ENCODE peak calls at places on chromosomes 11 and 22, in ten cellular contexts. One of them, this sample, is unnamed. For H3K9me3, the result is how much of the 10 kb centered on the place peaks cover.

GRCh38 chr11:118699508-118700220 is 20.2 kb upstream of the TREH start:
- DNase-seq in body of pancreas: no peak
- DNase-seq in CD8-positive, alpha-beta T cell: peak
- DNase-seq in HAP-1: no peak
- DNase-seq in A549: no peak
- DNase-seq in mesenchymal stem cell: no peak
- DNase-seq in lower lobe of right lung: no peak
- DNase-seq in mucosa of descending colon: no peak
- DNase-seq in naive thymus-derived CD4-positive, alpha-beta T cell: peak
- DNase-seq in heart left ventricle: no peak
- DNase-seq in this sample: no peak

GRCh38 chr11:62602141-62603071 is 741 bp upstream of the MTA2 start:
- DNase-seq in body of pancreas: peak
- DNase-seq in CD8-positive, alpha-beta T cell: no peak
- DNase-seq in HAP-1: peak
- DNase-seq in A549: no peak
- DNase-seq in mesenchymal stem cell: no peak
- DNase-seq in lower lobe of right lung: peak
- DNase-seq in mucosa of descending colon: peak
- DNase-seq in naive thymus-derived CD4-positive, alpha-beta T cell: no peak
- DNase-seq in heart left ventricle: peak
- DNase-seq in this sample: peak

GRCh38 chr11:27201454-27202302 is 161.1 kb downstream of the BBOX1 start:
- DNase-seq in body of pancreas: peak
- DNase-seq in CD8-positive, alpha-beta T cell: no peak
- DNase-seq in HAP-1: peak
- DNase-seq in A549: peak
- DNase-seq in mesenchymal stem cell: peak
- DNase-seq in lower lobe of right lung: peak
- DNase-seq in mucosa of descending colon: peak
- DNase-seq in naive thymus-derived CD4-positive, alpha-beta T cell: no peak
- DNase-seq in heart left ventricle: peak
- DNase-seq in this sample: no peak

GRCh38 chr22:37288521-37288920 is 6.2 kb downstream of the CYTH4 start:
- DNase-seq in body of pancreas: no peak
- DNase-seq in CD8-positive, alpha-beta T cell: no peak
- DNase-seq in HAP-1: no peak
- DNase-seq in A549: no peak
- DNase-seq in mesenchymal stem cell: no peak
- DNase-seq in lower lobe of right lung: no peak
- DNase-seq in mucosa of descending colon: no peak
- DNase-seq in naive thymus-derived CD4-positive, alpha-beta T cell: no peak
- DNase-seq in heart left ventricle: no peak
- DNase-seq in this sample: no peak

GRCh38 chr11:63573881-63574855 is 11.0 kb upstream of the PLAAT2 start:
- DNase-seq in body of pancreas: no peak
- DNase-seq in CD8-positive, alpha-beta T cell: no peak
- DNase-seq in HAP-1: no peak
- DNase-seq in A549: no peak
- DNase-seq in mesenchymal stem cell: peak
- DNase-seq in lower lobe of right lung: no peak
- DNase-seq in mucosa of descending colon: peak
- DNase-seq in naive thymus-derived CD4-positive, alpha-beta T cell: peak
- DNase-seq in heart left ventricle: peak
- DNase-seq in this sample: no peak

GRCh38 chr11:132623496-132623895 is 908.8 kb downstream of the OPCML start:
- DNase-seq in body of pancreas: no peak
- DNase-seq in CD8-positive, alpha-beta T cell: no peak
- DNase-seq in HAP-1: no peak
- DNase-seq in A549: no peak
- DNase-seq in mesenchymal stem cell: no peak
- DNase-seq in lower lobe of right lung: no peak
- DNase-seq in mucosa of descending colon: no peak
- DNase-seq in naive thymus-derived CD4-positive, alpha-beta T cell: no peak
- DNase-seq in heart left ventricle: no peak
- DNase-seq in this sample: no peak

GRCh38 chr11:123111465-123111864 is 49.5 kb upstream of the HSPA8 start:
- DNase-seq in body of pancreas: no peak
- DNase-seq in CD8-positive, alpha-beta T cell: no peak
- DNase-seq in HAP-1: peak
- DNase-seq in A549: peak
- DNase-seq in mesenchymal stem cell: peak
- DNase-seq in lower lobe of right lung: no peak
- DNase-seq in mucosa of descending colon: no peak
- DNase-seq in naive thymus-derived CD4-positive, alpha-beta T cell: peak
- DNase-seq in heart left ventricle: no peak
- DNase-seq in this sample: peak

GRCh38 chr22:23501244-23501643 is 78.8 kb downstream of the IGLL1 start:
- DNase-seq in body of pancreas: no peak
- DNase-seq in CD8-positive, alpha-beta T cell: no peak
- DNase-seq in HAP-1: no peak
- DNase-seq in A549: no peak
- DNase-seq in mesenchymal stem cell: no peak
- DNase-seq in lower lobe of right lung: peak
- DNase-seq in mucosa of descending colon: no peak
- DNase-seq in naive thymus-derived CD4-positive, alpha-beta T cell: no peak
- DNase-seq in heart left ventricle: no peak
- DNase-seq in this sample: no peak

GRCh38 chr11:68501813-68502212 is 41.3 kb downstream of the PPP6R3 start:
- DNase-seq in body of pancreas: no peak
- DNase-seq in CD8-positive, alpha-beta T cell: no peak
- DNase-seq in HAP-1: no peak
- DNase-seq in A549: no peak
- DNase-seq in mesenchymal stem cell: no peak
- DNase-seq in lower lobe of right lung: no peak
- DNase-seq in mucosa of descending colon: no peak
- DNase-seq in naive thymus-derived CD4-positive, alpha-beta T cell: no peak
- DNase-seq in heart left ventricle: no peak
- DNase-seq in this sample: no peak

GRCh38 chr11:7449196-7449840 is 36.0 kb upstream of the OLFML1 start:
- DNase-seq in body of pancreas: no peak
- DNase-seq in CD8-positive, alpha-beta T cell: no peak
- DNase-seq in HAP-1: no peak
- DNase-seq in A549: no peak
- DNase-seq in mesenchymal stem cell: no peak
- DNase-seq in lower lobe of right lung: no peak
- DNase-seq in mucosa of descending colon: no peak
- DNase-seq in naive thymus-derived CD4-positive, alpha-beta T cell: no peak
- DNase-seq in heart left ventricle: no peak
- DNase-seq in this sample: no peak

GRCh38 chr22:45763236-45763624 is 91.6 kb downstream of the ATXN10 start:
- DNase-seq in body of pancreas: no peak
- DNase-seq in CD8-positive, alpha-beta T cell: no peak
- DNase-seq in HAP-1: no peak
- DNase-seq in A549: no peak
- DNase-seq in mesenchymal stem cell: no peak
- DNase-seq in lower lobe of right lung: no peak
- DNase-seq in mucosa of descending colon: no peak
- DNase-seq in naive thymus-derived CD4-positive, alpha-beta T cell: no peak
- DNase-seq in heart left ventricle: no peak
- DNase-seq in this sample: no peak

GRCh38 chr22:47570851-47571250 is 808.4 kb downstream of the TBC1D22A start:
- DNase-seq in body of pancreas: no peak
- DNase-seq in CD8-positive, alpha-beta T cell: no peak
- DNase-seq in HAP-1: no peak
- DNase-seq in A549: no peak
- DNase-seq in mesenchymal stem cell: no peak
- DNase-seq in lower lobe of right lung: no peak
- DNase-seq in mucosa of descending colon: no peak
- DNase-seq in naive thymus-derived CD4-positive, alpha-beta T cell: no peak
- DNase-seq in heart left ventricle: no peak
- DNase-seq in this sample: no peak
- H3K9me3 ChIP-seq in body of pancreas: under half
- H3K9me3 ChIP-seq in CD8-positive, alpha-beta T cell: under half
- H3K9me3 ChIP-seq in HAP-1: under half
- H3K9me3 ChIP-seq in A549: under half
- H3K9me3 ChIP-seq in mesenchymal stem cell: under half
- H3K9me3 ChIP-seq in lower lobe of right lung: under half
- H3K9me3 ChIP-seq in mucosa of descending colon: under half
- H3K9me3 ChIP-seq in naive thymus-derived CD4-positive, alpha-beta T cell: under half
- H3K9me3 ChIP-seq in heart left ventricle: under half
- H3K9me3 ChIP-seq in this sample: under half

DNA sequence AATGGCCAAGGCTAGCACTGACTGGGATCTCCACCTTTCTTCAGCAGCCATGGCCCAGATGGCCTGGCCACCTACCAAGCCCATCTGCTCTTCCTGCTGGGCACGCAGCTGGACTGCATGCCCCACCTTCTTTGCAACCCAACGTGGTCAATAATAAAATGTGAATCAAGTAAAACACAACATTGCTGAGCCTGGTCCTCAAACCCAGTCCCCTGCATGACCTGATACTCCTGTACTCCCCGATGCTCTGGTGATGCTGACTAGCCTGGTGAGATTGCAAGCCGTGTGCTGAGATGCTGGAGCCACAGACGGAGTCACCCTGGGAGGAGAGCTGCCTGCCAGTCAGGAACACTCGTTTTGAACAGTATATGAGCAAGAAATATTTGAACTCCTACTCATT is 34.0 kb downstream of the PARVG start:
- DNase-seq in body of pancreas: no peak
- DNase-seq in CD8-positive, alpha-beta T cell: no peak
- DNase-seq in HAP-1: no peak
- DNase-seq in A549: no peak
- DNase-seq in mesenchymal stem cell: no peak
- DNase-seq in lower lobe of right lung: no peak
- DNase-seq in mucosa of descending colon: no peak
- DNase-seq in naive thymus-derived CD4-positive, alpha-beta T cell: no peak
- DNase-seq in heart left ventricle: no peak
- DNase-seq in this sample: no peak
- H3K9me3 ChIP-seq in body of pancreas: under half
- H3K9me3 ChIP-seq in CD8-positive, alpha-beta T cell: under half
- H3K9me3 ChIP-seq in HAP-1: under half
- H3K9me3 ChIP-seq in A549: under half
- H3K9me3 ChIP-seq in mesenchymal stem cell: under half
- H3K9me3 ChIP-seq in lower lobe of right lung: under half
- H3K9me3 ChIP-seq in mucosa of descending colon: under half
- H3K9me3 ChIP-seq in naive thymus-derived CD4-positive, alpha-beta T cell: under half
- H3K9me3 ChIP-seq in heart left ventricle: under half
- H3K9me3 ChIP-seq in this sample: under half

DNA sequence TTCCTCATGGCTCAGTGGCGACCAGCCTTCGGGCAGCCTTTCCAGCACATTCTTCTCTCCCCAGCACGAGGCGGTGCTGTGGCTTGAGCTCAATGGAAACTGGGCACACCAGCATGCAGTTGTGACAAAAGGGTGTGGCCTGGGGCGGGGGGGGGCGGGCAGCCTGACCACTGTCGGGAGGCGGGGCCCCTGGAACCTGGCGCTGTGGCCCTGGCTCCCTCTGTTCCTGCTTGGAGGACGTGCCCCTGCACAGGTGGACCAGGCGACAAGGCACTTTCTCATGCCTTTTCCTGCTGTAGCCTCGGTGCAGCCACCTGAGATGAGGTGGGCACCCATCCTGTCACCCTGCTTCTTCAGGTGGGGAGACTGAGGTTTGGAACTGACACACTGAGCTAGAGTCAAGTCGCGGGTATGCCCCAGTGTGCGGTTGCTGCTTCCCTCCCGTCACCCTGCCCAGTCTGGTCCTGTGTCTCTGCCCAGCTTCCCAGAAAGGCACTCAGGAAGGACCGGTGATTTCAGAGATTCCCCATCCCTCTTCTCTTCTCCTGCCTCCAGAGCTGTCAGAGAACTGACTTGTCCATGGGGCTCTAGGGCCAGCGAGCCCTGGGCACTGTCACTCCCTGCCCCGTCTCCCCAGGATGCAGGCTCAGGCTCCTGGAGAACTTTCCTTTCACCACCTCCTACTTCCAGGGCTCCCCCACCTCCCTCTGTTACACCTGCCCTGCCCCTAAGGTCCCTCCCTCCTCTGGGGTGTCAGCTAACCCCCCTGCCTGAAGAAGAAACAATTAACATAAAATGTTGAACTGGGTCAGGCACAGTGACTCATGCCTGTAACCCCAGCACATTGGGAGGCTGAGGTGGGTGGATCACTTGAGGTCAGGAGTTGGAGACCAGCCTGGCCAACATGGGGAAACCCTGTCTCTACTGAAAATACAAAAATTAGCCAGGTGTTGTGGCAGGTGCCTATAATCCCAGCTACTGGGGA is 9.9 kb downstream of the B3GAT1 start:
- DNase-seq in body of pancreas: no peak
- DNase-seq in CD8-positive, alpha-beta T cell: no peak
- DNase-seq in HAP-1: no peak
- DNase-seq in A549: no peak
- DNase-seq in mesenchymal stem cell: no peak
- DNase-seq in lower lobe of right lung: no peak
- DNase-seq in mucosa of descending colon: no peak
- DNase-seq in naive thymus-derived CD4-positive, alpha-beta T cell: no peak
- DNase-seq in heart left ventricle: no peak
- DNase-seq in this sample: no peak
- H3K9me3 ChIP-seq in body of pancreas: under half
- H3K9me3 ChIP-seq in CD8-positive, alpha-beta T cell: under half
- H3K9me3 ChIP-seq in HAP-1: under half
- H3K9me3 ChIP-seq in A549: under half
- H3K9me3 ChIP-seq in mesenchymal stem cell: under half
- H3K9me3 ChIP-seq in lower lobe of right lung: under half
- H3K9me3 ChIP-seq in mucosa of descending colon: under half
- H3K9me3 ChIP-seq in naive thymus-derived CD4-positive, alpha-beta T cell: under half
- H3K9me3 ChIP-seq in heart left ventricle: under half
- H3K9me3 ChIP-seq in this sample: under half

GRCh38 chr11:2652857-2653643 is 46.7 kb downstream of the KCNQ1OT1 start:
- DNase-seq in body of pancreas: no peak
- DNase-seq in CD8-positive, alpha-beta T cell: no peak
- DNase-seq in HAP-1: no peak
- DNase-seq in A549: no peak
- DNase-seq in mesenchymal stem cell: no peak
- DNase-seq in lower lobe of right lung: no peak
- DNase-seq in mucosa of descending colon: no peak
- DNase-seq in naive thymus-derived CD4-positive, alpha-beta T cell: no peak
- DNase-seq in heart left ventricle: no peak
- DNase-seq in this sample: no peak
- H3K9me3 ChIP-seq in body of pancreas: under half
- H3K9me3 ChIP-seq in CD8-positive, alpha-beta T cell: under half
- H3K9me3 ChIP-seq in HAP-1: under half
- H3K9me3 ChIP-seq in A549: half or more
- H3K9me3 ChIP-seq in mesenchymal stem cell: half or more
- H3K9me3 ChIP-seq in lower lobe of right lung: under half
- H3K9me3 ChIP-seq in mucosa of descending colon: under half
- H3K9me3 ChIP-seq in naive thymus-derived CD4-positive, alpha-beta T cell: under half
- H3K9me3 ChIP-seq in heart left ventricle: under half
- H3K9me3 ChIP-seq in this sample: under half

GRCh38 chr11:17543041-17543440 is 1.2 kb downstream of the USH1C start:
- DNase-seq in body of pancreas: no peak
- DNase-seq in CD8-positive, alpha-beta T cell: no peak
- DNase-seq in HAP-1: no peak
- DNase-seq in A549: no peak
- DNase-seq in mesenchymal stem cell: no peak
- DNase-seq in lower lobe of right lung: no peak
- DNase-seq in mucosa of descending colon: no peak
- DNase-seq in naive thymus-derived CD4-positive, alpha-beta T cell: no peak
- DNase-seq in heart left ventricle: no peak
- DNase-seq in this sample: no peak
- H3K9me3 ChIP-seq in body of pancreas: under half
- H3K9me3 ChIP-seq in CD8-positive, alpha-beta T cell: under half
- H3K9me3 ChIP-seq in HAP-1: under half
- H3K9me3 ChIP-seq in A549: under half
- H3K9me3 ChIP-seq in mesenchymal stem cell: under half
- H3K9me3 ChIP-seq in lower lobe of right lung: under half
- H3K9me3 ChIP-seq in mucosa of descending colon: under half
- H3K9me3 ChIP-seq in naive thymus-derived CD4-positive, alpha-beta T cell: under half
- H3K9me3 ChIP-seq in heart left ventricle: under half
- H3K9me3 ChIP-seq in this sample: under half

GRCh38 chr22:47375621-47376321 is 613.3 kb downstream of the TBC1D22A start:
- DNase-seq in body of pancreas: no peak
- DNase-seq in CD8-positive, alpha-beta T cell: no peak
- DNase-seq in HAP-1: no peak
- DNase-seq in A549: no peak
- DNase-seq in mesenchymal stem cell: no peak
- DNase-seq in lower lobe of right lung: peak
- DNase-seq in mucosa of descending colon: no peak
- DNase-seq in naive thymus-derived CD4-positive, alpha-beta T cell: no peak
- DNase-seq in heart left ventricle: no peak
- DNase-seq in this sample: no peak
- H3K9me3 ChIP-seq in body of pancreas: under half
- H3K9me3 ChIP-seq in CD8-positive, alpha-beta T cell: under half
- H3K9me3 ChIP-seq in HAP-1: under half
- H3K9me3 ChIP-seq in A549: under half
- H3K9me3 ChIP-seq in mesenchymal stem cell: under half
- H3K9me3 ChIP-seq in lower lobe of right lung: under half
- H3K9me3 ChIP-seq in mucosa of descending colon: under half
- H3K9me3 ChIP-seq in naive thymus-derived CD4-positive, alpha-beta T cell: under half
- H3K9me3 ChIP-seq in heart left ventricle: under half
- H3K9me3 ChIP-seq in this sample: under half